ENCODE peak calls at places on chromosomes 16 and 17, in five cellular contexts. One of them, this sample, is unnamed.

GRCh38 chr17:3956983-3957382 is 7.3 kb downstream of the ATP2A3 start:
- DNase-seq in astrocyte of the cerebellum: no peak
- DNase-seq in uterus: no peak
- DNase-seq in bronchial epithelial cell: no peak
- DNase-seq in AG04450: no peak
- DNase-seq in this sample: no peak

GRCh38 chr16:23079683-23080221 is 69.5 kb downstream of the USP31 start:
- DNase-seq in astrocyte of the cerebellum: no peak
- DNase-seq in uterus: no peak
- DNase-seq in bronchial epithelial cell: peak; percentile 83
- DNase-seq in AG04450: no peak
- DNase-seq in this sample: no peak

GRCh38 chr16:24988137-24988535 is 27.0 kb downstream of the ARHGAP17 start:
- DNase-seq in astrocyte of the cerebellum: no peak
- DNase-seq in uterus: no peak
- DNase-seq in bronchial epithelial cell: no peak
- DNase-seq in AG04450: no peak
- DNase-seq in this sample: no peak

GRCh38 chr17:81482673-81483072 is 29.9 kb downstream of the ACTG1 start:
- DNase-seq in astrocyte of the cerebellum: no peak
- DNase-seq in uterus: no peak
- DNase-seq in bronchial epithelial cell: no peak
- DNase-seq in AG04450: no peak
- DNase-seq in this sample: no peak

GRCh38 chr16:11052080-11052808 is 107.9 kb downstream of the CLEC16A start:
- DNase-seq in astrocyte of the cerebellum: no peak
- DNase-seq in uterus: no peak
- DNase-seq in bronchial epithelial cell: peak; percentile 63
- DNase-seq in AG04450: no peak
- DNase-seq in this sample: no peak

GRCh38 chr17:49523706-49524472 is 28.8 kb downstream of the NGFR start:
- DNase-seq in astrocyte of the cerebellum: no peak
- DNase-seq in uterus: no peak
- DNase-seq in bronchial epithelial cell: peak; percentile 92
- DNase-seq in AG04450: no peak
- DNase-seq in this sample: no peak

GRCh38 chr16:4212207-4212933 is 29.5 kb downstream of the SRL start:
- DNase-seq in astrocyte of the cerebellum: no peak
- DNase-seq in uterus: peak; percentile 53
- DNase-seq in bronchial epithelial cell: no peak
- DNase-seq in AG04450: no peak
- DNase-seq in this sample: no peak

GRCh38 chr16:23642246-23642774 is 1.0 kb downstream of the DCTN5 start:
- DNase-seq in astrocyte of the cerebellum: no peak
- DNase-seq in uterus: no peak
- DNase-seq in bronchial epithelial cell: no peak
- DNase-seq in AG04450: no peak
- DNase-seq in this sample: no peak

GRCh38 chr17:62597920-62598319 is 29.6 kb upstream of the MRC2 start:
- DNase-seq in astrocyte of the cerebellum: no peak
- DNase-seq in uterus: peak; percentile 49
- DNase-seq in bronchial epithelial cell: no peak
- DNase-seq in AG04450: no peak
- DNase-seq in this sample: no peak

GRCh38 chr16:54930034-54930938 is at the start of gene IRX5:
- DNase-seq in astrocyte of the cerebellum: peak; percentile 93
- DNase-seq in uterus: peak; percentile 84
- DNase-seq in bronchial epithelial cell: peak; percentile 86
- DNase-seq in AG04450: no peak
- DNase-seq in this sample: peak; percentile 95

GRCh38 chr16:89188064-89188441 is 12.3 kb downstream of the SLC22A31 start:
- DNase-seq in astrocyte of the cerebellum: no peak
- DNase-seq in uterus: no peak
- DNase-seq in bronchial epithelial cell: no peak
- DNase-seq in AG04450: no peak
- DNase-seq in this sample: no peak

GRCh38 chr17:38511126-38512108 is 83.2 kb downstream of the ARHGAP23 start:
- DNase-seq in astrocyte of the cerebellum: no peak
- DNase-seq in uterus: peak; percentile 61
- DNase-seq in bronchial epithelial cell: peak; percentile 29
- DNase-seq in AG04450: no peak
- DNase-seq in this sample: peak; percentile 31

GRCh38 chr16:55759983-55760664 is 72.8 kb downstream of the CES1 start:
- DNase-seq in astrocyte of the cerebellum: no peak
- DNase-seq in uterus: no peak
- DNase-seq in bronchial epithelial cell: no peak
- DNase-seq in AG04450: no peak
- DNase-seq in this sample: no peak

GRCh38 chr16:66133641-66134402 is 232.7 kb upstream of the CDH5 start:
- DNase-seq in astrocyte of the cerebellum: no peak
- DNase-seq in uterus: no peak
- DNase-seq in bronchial epithelial cell: no peak
- DNase-seq in AG04450: peak; percentile 74
- DNase-seq in this sample: no peak

GRCh38 chr16:1723450-1724147 is 17.6 kb downstream of the MAPK8IP3 start:
- DNase-seq in astrocyte of the cerebellum: no peak
- DNase-seq in uterus: no peak
- DNase-seq in bronchial epithelial cell: peak; percentile 41
- DNase-seq in AG04450: no peak
- DNase-seq in this sample: no peak

GRCh38 chr16:64950262-64950661 is 171.6 kb downstream of the CDH11 start:
- DNase-seq in astrocyte of the cerebellum: no peak
- DNase-seq in uterus: no peak
- DNase-seq in bronchial epithelial cell: no peak
- DNase-seq in AG04450: no peak
- DNase-seq in this sample: no peak

GRCh38 chr17:9837551-9838471 is 12.1 kb downstream of the GLP2R start:
- DNase-seq in astrocyte of the cerebellum: peak; percentile 38
- DNase-seq in uterus: peak; percentile 81
- DNase-seq in bronchial epithelial cell: peak; percentile 83
- DNase-seq in AG04450: no peak
- DNase-seq in this sample: peak; percentile 22

GRCh38 chr16:81505011-81505660 is 60.5 kb downstream of the CMIP start:
- DNase-seq in astrocyte of the cerebellum: no peak
- DNase-seq in uterus: no peak
- DNase-seq in bronchial epithelial cell: peak; percentile 87
- DNase-seq in AG04450: no peak
- DNase-seq in this sample: no peak
- H3K4me3 ChIP-seq in astrocyte of the cerebellum: no peak overlapping the region
- H3K4me3 ChIP-seq in uterus: no peak overlapping the region
- H3K4me3 ChIP-seq in bronchial epithelial cell: no peak overlapping the region
- H3K4me3 ChIP-seq in AG04450: no peak overlapping the region
- H3K4me3 ChIP-seq in this sample: no peak overlapping the region

DNA sequence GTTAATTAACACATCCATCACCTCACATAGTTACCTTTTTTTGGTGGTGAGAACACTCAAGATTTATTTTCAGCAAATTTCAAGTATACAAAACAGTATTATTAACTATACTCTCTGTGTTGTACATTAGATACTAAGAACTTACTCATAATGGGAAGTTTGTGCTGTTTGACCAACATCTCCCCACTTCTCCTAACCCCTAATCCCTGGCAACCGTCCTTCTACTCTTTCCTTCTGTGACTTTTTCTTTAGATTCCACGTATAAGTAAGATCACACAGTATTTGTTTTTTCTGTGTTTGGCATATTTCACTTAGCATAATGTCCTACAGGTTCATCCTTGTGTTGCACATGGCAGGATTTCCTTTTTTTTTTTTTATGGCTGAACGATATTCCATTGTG is 18.9 kb downstream of the PPM1D start:
- DNase-seq in astrocyte of the cerebellum: no peak
- DNase-seq in uterus: no peak
- DNase-seq in bronchial epithelial cell: no peak
- DNase-seq in AG04450: no peak
- DNase-seq in this sample: no peak
- H3K4me3 ChIP-seq in astrocyte of the cerebellum: no peak overlapping the region
- H3K4me3 ChIP-seq in uterus: no peak overlapping the region
- H3K4me3 ChIP-seq in bronchial epithelial cell: no peak overlapping the region
- H3K4me3 ChIP-seq in AG04450: no peak overlapping the region
- H3K4me3 ChIP-seq in this sample: no peak overlapping the region

GRCh38 chr17:7478276-7479138 is 924 bp downstream of the ZBTB4 start:
- DNase-seq in astrocyte of the cerebellum: no peak
- DNase-seq in uterus: peak; percentile 63
- DNase-seq in bronchial epithelial cell: peak; percentile 24
- DNase-seq in AG04450: no peak
- DNase-seq in this sample: no peak
- H3K4me3 ChIP-seq in astrocyte of the cerebellum: peak overlapping the region; percentile 80
- H3K4me3 ChIP-seq in uterus: peak overlapping the region; percentile 78
- H3K4me3 ChIP-seq in bronchial epithelial cell: peak overlapping the region; percentile 85
- H3K4me3 ChIP-seq in AG04450: peak overlapping the region; percentile 80
- H3K4me3 ChIP-seq in this sample: peak overlapping the region; percentile 81

GRCh38 chr16:49443576-49443975 is 70.0 kb downstream of the C16orf78 start:
- DNase-seq in astrocyte of the cerebellum: no peak
- DNase-seq in uterus: no peak
- DNase-seq in bronchial epithelial cell: no peak
- DNase-seq in AG04450: no peak
- DNase-seq in this sample: no peak
- H3K4me3 ChIP-seq in astrocyte of the cerebellum: no peak overlapping the region
- H3K4me3 ChIP-seq in uterus: no peak overlapping the region
- H3K4me3 ChIP-seq in bronchial epithelial cell: no peak overlapping the region
- H3K4me3 ChIP-seq in AG04450: no peak overlapping the region
- H3K4me3 ChIP-seq in this sample: no peak overlapping the region

GRCh38 chr17:8680402-8680801 is 49.9 kb upstream of the MYH10 start:
- DNase-seq in astrocyte of the cerebellum: no peak
- DNase-seq in uterus: no peak
- DNase-seq in bronchial epithelial cell: no peak
- DNase-seq in AG04450: no peak
- DNase-seq in this sample: no peak

GRCh38 chr17:8683355-8683754 is 52.8 kb upstream of the MYH10 start:
- DNase-seq in astrocyte of the cerebellum: no peak
- DNase-seq in uterus: no peak
- DNase-seq in bronchial epithelial cell: no peak
- DNase-seq in AG04450: no peak
- DNase-seq in this sample: no peak

GRCh38 chr17:8680850-8681174 is 50.3 kb upstream of the MYH10 start:
- DNase-seq in astrocyte of the cerebellum: no peak
- DNase-seq in uterus: no peak
- DNase-seq in bronchial epithelial cell: no peak
- DNase-seq in AG04450: no peak
- DNase-seq in this sample: no peak

GRCh38 chr17:8679136-8679535 is 48.6 kb upstream of the MYH10 start:
- DNase-seq in astrocyte of the cerebellum: no peak
- DNase-seq in uterus: no peak
- DNase-seq in bronchial epithelial cell: no peak
- DNase-seq in AG04450: no peak
- DNase-seq in this sample: no peak

GRCh38 chr17:8681175-8681949 is 50.8 kb upstream of the MYH10 start:
- DNase-seq in astrocyte of the cerebellum: peak; percentile 53
- DNase-seq in uterus: peak; percentile 76
- DNase-seq in bronchial epithelial cell: no peak
- DNase-seq in AG04450: no peak
- DNase-seq in this sample: peak; percentile 36
- H3K4me3 ChIP-seq in astrocyte of the cerebellum: no peak overlapping the region
- H3K4me3 ChIP-seq in uterus: peak overlapping the region; percentile 3
- H3K4me3 ChIP-seq in bronchial epithelial cell: no peak overlapping the region
- H3K4me3 ChIP-seq in AG04450: peak overlapping the region; percentile 14
- H3K4me3 ChIP-seq in this sample: no peak overlapping the region

DNA sequence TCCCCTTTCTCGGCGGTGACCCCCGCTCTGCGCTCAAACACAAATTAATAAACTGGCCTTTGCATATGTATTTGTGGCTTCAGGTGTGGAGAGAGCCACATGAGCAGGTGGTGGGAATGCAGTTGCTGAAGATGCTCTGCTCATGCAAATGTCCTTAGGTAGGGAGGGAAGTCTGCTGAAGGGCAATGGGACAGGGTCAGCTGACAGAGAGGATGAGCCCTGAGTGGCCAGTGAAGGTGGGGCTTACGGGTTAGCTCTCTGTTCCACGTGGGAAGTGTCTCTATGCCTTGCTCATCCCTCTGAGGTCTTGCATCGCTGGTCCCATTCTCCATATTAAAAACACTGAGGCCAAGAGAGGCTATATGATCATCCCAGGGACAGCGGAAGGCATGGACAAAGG is 74.2 kb upstream of the CCL1 start:
- DNase-seq in astrocyte of the cerebellum: no peak
- DNase-seq in uterus: no peak
- DNase-seq in bronchial epithelial cell: no peak
- DNase-seq in AG04450: no peak
- DNase-seq in this sample: no peak
- H3K4me3 ChIP-seq in astrocyte of the cerebellum: no peak overlapping the region
- H3K4me3 ChIP-seq in uterus: no peak overlapping the region
- H3K4me3 ChIP-seq in bronchial epithelial cell: no peak overlapping the region
- H3K4me3 ChIP-seq in AG04450: no peak overlapping the region
- H3K4me3 ChIP-seq in this sample: no peak overlapping the region